ENCODE peak calls at places on chromosome 17, in ten cellular contexts. K is cardiac muscle cell; N is Right ventricle myocardium superior; I is AML-193; S is HS-27A; H is activated CD4-positive, alpha-beta T cell treated with anti-CD3 and anti-CD28 coated beads for 24 hours; E is brain microvascular endothelial cell; L is dorsolateral prefrontal cortex; W is ELR; T is hippocampal formation. C is an unnamed sample.

GRCh38 chr17:42459256-42459982 is 741 bp downstream of the ATP6V0A1 start:
- DNase-seq in E (peak; percentile 41), K (peak; percentile 7), T (peak; percentile 56), W (peak; percentile 75), S (no peak), L (peak; percentile 66), H (peak; percentile 8), N (peak; percentile 58), I (peak; percentile 37), C (peak; percentile 68)

GRCh38 chr17:75844530-75845057 is 390 bp upstream of the UNC13D start:
- DNase-seq in T (no peak), N (no peak), W (no peak), K (no peak), E (no peak), H (no peak), I (peak; percentile 72), L (no peak), S (no peak), C (peak; percentile 89)

GRCh38 chr17:12977008-12977751 is 40.6 kb downstream of the ELAC2 start:
- DNase-seq in W (no peak), K (no peak), N (no peak), T (no peak), E (no peak), S (no peak), I (no peak), H (no peak), L (no peak), C (no peak)

GRCh38 chr17:57405486-57406072 is 149.3 kb downstream of the MSI2 start:
- DNase-seq in T (no peak), L (no peak), E (no peak), W (no peak), H (no peak), N (no peak), K (no peak), S (no peak), I (no peak), C (no peak)

GRCh38 chr17:36858119-36859002 is 78.9 kb upstream of the LHX1 start:
- DNase-seq in E (no peak), N (no peak), S (no peak), K (no peak), W (peak; percentile 15), T (no peak), I (no peak), H (no peak), L (no peak), C (no peak)

GRCh38 chr17:49071106-49071505 is 61.5 kb upstream of the B4GALNT2 start:
- DNase-seq in L (no peak), H (no peak), W (no peak), N (no peak), T (no peak), K (no peak), S (no peak), E (no peak), I (no peak), C (no peak)

GRCh38 chr17:17051791-17052461 is 9.7 kb downstream of the MPRIP start:
- DNase-seq in S (no peak), H (no peak), W (peak; percentile 49), L (peak; percentile 24), T (no peak), I (peak; percentile 55), K (no peak), E (no peak), N (no peak), C (peak; percentile 77)

GRCh38 chr17:82611140-82612058 is 36.8 kb downstream of the WDR45B start:
- DNase-seq in I (no peak), L (no peak), N (peak; percentile 65), H (no peak), W (no peak), E (no peak), K (peak; percentile 57), T (no peak), S (no peak), C (no peak)

GRCh38 chr17:57871863-57872262 is 22.0 kb upstream of the MRPS23 start:
- DNase-seq in T (no peak), L (no peak), I (no peak), N (no peak), W (no peak), E (no peak), H (no peak), S (no peak), K (no peak), C (no peak)

GRCh38 chr17:5758651-5759050 is 174.3 kb upstream of the NLRP1 start:
- DNase-seq in W (peak; percentile 70), T (no peak), L (no peak), H (no peak), I (no peak), S (no peak), K (no peak), E (peak; percentile 35), N (no peak), C (no peak)

GRCh38 chr17:78966906-78967600 is 12.7 kb downstream of the LGALS3BP start:
- DNase-seq in I (no peak), S (no peak), K (no peak), T (no peak), N (no peak), L (no peak), E (no peak), W (no peak), H (no peak), C (peak; percentile 56)

GRCh38 chr17:67575325-67575724 is 142.4 kb upstream of the NOL11 start:
- DNase-seq in E (no peak), N (no peak), H (no peak), W (no peak), I (no peak), S (no peak), L (no peak), T (no peak), K (no peak), C (no peak)

GRCh38 chr17:49545007-49545660 is 30.5 kb upstream of the NXPH3 start:
- DNase-seq in L (no peak), N (no peak), S (no peak), E (no peak), I (no peak), K (no peak), T (no peak), H (no peak), W (no peak), C (no peak)

GRCh38 chr17:5516060-5516792 is 29.9 kb downstream of the MIS12 start:
- DNase-seq in T (no peak), E (peak; percentile 96), I (no peak), S (peak; percentile 85), L (no peak), W (peak; percentile 100), K (no peak), N (no peak), H (no peak), C (peak; percentile 94)

GRCh38 chr17:75723201-75723930 is 2.1 kb downstream of the ITGB4 start:
- DNase-seq in T (no peak), E (no peak), S (no peak), I (no peak), K (no peak), W (peak; percentile 32), N (peak; percentile 58), L (no peak), H (no peak), C (peak; percentile 84)

GRCh38 chr17:48603959-48604769 is 622 bp downstream of the HOXB6 start:
- DNase-seq in S (no peak), L (no peak), W (no peak), E (no peak), I (peak; percentile 19), K (no peak), H (no peak), T (no peak), N (no peak), C (no peak)

GRCh38 chr17:38563362-38564253 is 42.1 kb downstream of the SRCIN1 start:
- DNase-seq in H (no peak), E (no peak), K (peak; percentile 58), L (no peak), W (no peak), N (no peak), I (no peak), T (no peak), S (no peak), C (no peak)

GRCh38 chr17:57075785-57076184 is 9.3 kb upstream of the AKAP1 start:
- DNase-seq in W (no peak), E (no peak), H (no peak), L (no peak), K (no peak), T (no peak), I (no peak), N (no peak), S (no peak), C (no peak)

GRCh38 chr17:77842148-77842905 is 116.2 kb upstream of the TNRC6C start:
- DNase-seq in W (peak; percentile 73), K (no peak), L (no peak), H (peak; percentile 22), I (no peak), N (peak; percentile 14), E (peak; percentile 34), T (no peak), S (no peak), C (peak; percentile 89)

GRCh38 chr17:78766225-78766624 is 15.8 kb downstream of the CYTH1 start:
- DNase-seq in H (no peak), S (no peak), N (no peak), W (no peak), K (no peak), T (no peak), L (no peak), I (no peak), E (no peak), C (no peak)

GRCh38 chr17:47957591-47958490 is at the start of gene PRR15L:
- DNase-seq in S (no peak), T (no peak), H (no peak), E (no peak), I (no peak), W (no peak), K (no peak), L (no peak), N (no peak), C (no peak)